ENCODE peak calls at places on chromosomes 11 and 22, in eight cellular contexts. One of them, this sample, is unnamed.

GRCh38 chr22:46929689-46930225 is 167.3 kb downstream of the TBC1D22A start:
- DNase-seq in choroid plexus epithelial cell: no peak
- DNase-seq in osteocyte: peak
- DNase-seq in Peyer's patch: no peak
- DNase-seq in epithelial cell of proximal tubule: peak
- DNase-seq in HTR-8/SVneo: no peak
- DNase-seq in stromal cell of bone marrow: no peak
- DNase-seq in lung: no peak
- DNase-seq in this sample: peak

GRCh38 chr22:46756097-46756496 is 6.4 kb upstream of the TBC1D22A start:
- DNase-seq in Peyer's patch: no peak
- DNase-seq in choroid plexus epithelial cell: no peak
- DNase-seq in lung: no peak
- DNase-seq in HTR-8/SVneo: no peak
- DNase-seq in epithelial cell of proximal tubule: no peak
- DNase-seq in osteocyte: no peak
- DNase-seq in stromal cell of bone marrow: no peak
- DNase-seq in this sample: no peak

GRCh38 chr22:38070250-38070921 is 13.2 kb downstream of the PICK1 start:
- DNase-seq in Peyer's patch: no peak
- DNase-seq in lung: no peak
- DNase-seq in stromal cell of bone marrow: no peak
- DNase-seq in epithelial cell of proximal tubule: no peak
- DNase-seq in osteocyte: no peak
- DNase-seq in HTR-8/SVneo: no peak
- DNase-seq in choroid plexus epithelial cell: no peak
- DNase-seq in this sample: no peak

GRCh38 chr11:37108436-37109204 is 510.6 kb upstream of the RAG2 start:
- DNase-seq in osteocyte: no peak
- DNase-seq in epithelial cell of proximal tubule: no peak
- DNase-seq in Peyer's patch: no peak
- DNase-seq in choroid plexus epithelial cell: peak
- DNase-seq in lung: no peak
- DNase-seq in stromal cell of bone marrow: no peak
- DNase-seq in HTR-8/SVneo: no peak
- DNase-seq in this sample: no peak

GRCh38 chr11:15194671-15195415 is 80.1 kb downstream of the INSC start:
- DNase-seq in Peyer's patch: no peak
- DNase-seq in epithelial cell of proximal tubule: peak
- DNase-seq in stromal cell of bone marrow: peak
- DNase-seq in choroid plexus epithelial cell: no peak
- DNase-seq in lung: no peak
- DNase-seq in osteocyte: no peak
- DNase-seq in HTR-8/SVneo: no peak
- DNase-seq in this sample: peak

GRCh38 chr11:3001496-3001895 is 9.4 kb upstream of the NAP1L4 start:
- DNase-seq in choroid plexus epithelial cell: no peak
- DNase-seq in osteocyte: no peak
- DNase-seq in epithelial cell of proximal tubule: no peak
- DNase-seq in Peyer's patch: no peak
- DNase-seq in stromal cell of bone marrow: no peak
- DNase-seq in HTR-8/SVneo: no peak
- DNase-seq in lung: no peak
- DNase-seq in this sample: no peak

GRCh38 chr11:10623797-10624761 is 55.6 kb upstream of the LYVE1 start:
- DNase-seq in osteocyte: no peak
- DNase-seq in lung: peak
- DNase-seq in Peyer's patch: no peak
- DNase-seq in stromal cell of bone marrow: no peak
- DNase-seq in epithelial cell of proximal tubule: no peak
- DNase-seq in choroid plexus epithelial cell: peak
- DNase-seq in HTR-8/SVneo: peak
- DNase-seq in this sample: peak

GRCh38 chr11:32829680-32830412 is at the start of gene PRRG4:
- DNase-seq in osteocyte: no peak
- DNase-seq in epithelial cell of proximal tubule: no peak
- DNase-seq in lung: peak
- DNase-seq in choroid plexus epithelial cell: peak
- DNase-seq in HTR-8/SVneo: peak
- DNase-seq in stromal cell of bone marrow: no peak
- DNase-seq in Peyer's patch: no peak
- DNase-seq in this sample: peak

GRCh38 chr22:50400931-50401330 is 57.8 kb downstream of the PPP6R2 start:
- DNase-seq in Peyer's patch: no peak
- DNase-seq in choroid plexus epithelial cell: no peak
- DNase-seq in lung: no peak
- DNase-seq in stromal cell of bone marrow: no peak
- DNase-seq in HTR-8/SVneo: no peak
- DNase-seq in osteocyte: no peak
- DNase-seq in epithelial cell of proximal tubule: no peak
- DNase-seq in this sample: no peak

GRCh38 chr11:12166299-12167092 is 56.1 kb downstream of the MICAL2 start:
- DNase-seq in HTR-8/SVneo: no peak
- DNase-seq in epithelial cell of proximal tubule: no peak
- DNase-seq in lung: no peak
- DNase-seq in choroid plexus epithelial cell: no peak
- DNase-seq in stromal cell of bone marrow: no peak
- DNase-seq in osteocyte: no peak
- DNase-seq in Peyer's patch: no peak
- DNase-seq in this sample: no peak

GRCh38 chr11:199782-200181 is 6.9 kb downstream of the SCGB1C1 start:
- DNase-seq in epithelial cell of proximal tubule: no peak
- DNase-seq in Peyer's patch: peak
- DNase-seq in osteocyte: peak
- DNase-seq in stromal cell of bone marrow: no peak
- DNase-seq in lung: peak
- DNase-seq in choroid plexus epithelial cell: no peak
- DNase-seq in HTR-8/SVneo: no peak
- DNase-seq in this sample: no peak

GRCh38 chr11:82225930-82226329 is 507.7 kb downstream of the FAM181B start:
- DNase-seq in osteocyte: no peak
- DNase-seq in choroid plexus epithelial cell: peak
- DNase-seq in epithelial cell of proximal tubule: no peak
- DNase-seq in lung: no peak
- DNase-seq in Peyer's patch: no peak
- DNase-seq in stromal cell of bone marrow: no peak
- DNase-seq in HTR-8/SVneo: no peak
- DNase-seq in this sample: no peak

GRCh38 chr11:130808541-130808940 is 107.7 kb downstream of the SNX19 start:
- DNase-seq in osteocyte: no peak
- DNase-seq in Peyer's patch: no peak
- DNase-seq in choroid plexus epithelial cell: no peak
- DNase-seq in HTR-8/SVneo: no peak
- DNase-seq in stromal cell of bone marrow: no peak
- DNase-seq in epithelial cell of proximal tubule: no peak
- DNase-seq in lung: no peak
- DNase-seq in this sample: no peak

GRCh38 chr11:70483077-70483861 is 84.9 kb downstream of the CTTN start:
- DNase-seq in Peyer's patch: no peak
- DNase-seq in lung: peak
- DNase-seq in osteocyte: no peak
- DNase-seq in epithelial cell of proximal tubule: peak
- DNase-seq in stromal cell of bone marrow: peak
- DNase-seq in choroid plexus epithelial cell: peak
- DNase-seq in HTR-8/SVneo: peak
- DNase-seq in this sample: peak

GRCh38 chr11:102266111-102266510 is 51.2 kb upstream of the BIRC3 start:
- DNase-seq in Peyer's patch: no peak
- DNase-seq in osteocyte: no peak
- DNase-seq in epithelial cell of proximal tubule: no peak
- DNase-seq in choroid plexus epithelial cell: no peak
- DNase-seq in stromal cell of bone marrow: no peak
- DNase-seq in lung: no peak
- DNase-seq in HTR-8/SVneo: no peak
- DNase-seq in this sample: no peak

GRCh38 chr11:112835556-112835955 is 125.7 kb upstream of the NCAM1 start:
- DNase-seq in Peyer's patch: no peak
- DNase-seq in osteocyte: no peak
- DNase-seq in epithelial cell of proximal tubule: no peak
- DNase-seq in lung: no peak
- DNase-seq in stromal cell of bone marrow: no peak
- DNase-seq in HTR-8/SVneo: no peak
- DNase-seq in choroid plexus epithelial cell: no peak
- DNase-seq in this sample: no peak

GRCh38 chr22:30601464-30601863 is 5.5 kb upstream of the TCN2 start:
- DNase-seq in epithelial cell of proximal tubule: no peak
- DNase-seq in stromal cell of bone marrow: no peak
- DNase-seq in osteocyte: no peak
- DNase-seq in Peyer's patch: no peak
- DNase-seq in lung: no peak
- DNase-seq in choroid plexus epithelial cell: no peak
- DNase-seq in HTR-8/SVneo: no peak
- DNase-seq in this sample: no peak

GRCh38 chr11:122317337-122317736 is 201.3 kb upstream of the BLID start:
- DNase-seq in HTR-8/SVneo: peak
- DNase-seq in epithelial cell of proximal tubule: no peak
- DNase-seq in osteocyte: no peak
- DNase-seq in Peyer's patch: no peak
- DNase-seq in stromal cell of bone marrow: no peak
- DNase-seq in lung: no peak
- DNase-seq in choroid plexus epithelial cell: peak
- DNase-seq in this sample: no peak

GRCh38 chr11:64796047-64796756 is 6.8 kb downstream of the MAP4K2 start:
- DNase-seq in lung: no peak
- DNase-seq in Peyer's patch: no peak
- DNase-seq in HTR-8/SVneo: no peak
- DNase-seq in epithelial cell of proximal tubule: no peak
- DNase-seq in choroid plexus epithelial cell: no peak
- DNase-seq in osteocyte: no peak
- DNase-seq in stromal cell of bone marrow: no peak
- DNase-seq in this sample: no peak

GRCh38 chr22:28986366-28986765 is 75.3 kb downstream of the C22orf31 start:
- DNase-seq in lung: no peak
- DNase-seq in choroid plexus epithelial cell: peak
- DNase-seq in Peyer's patch: no peak
- DNase-seq in stromal cell of bone marrow: no peak
- DNase-seq in osteocyte: no peak
- DNase-seq in HTR-8/SVneo: no peak
- DNase-seq in epithelial cell of proximal tubule: no peak
- DNase-seq in this sample: no peak

GRCh38 chr11:86978247-86978646 is 23.1 kb upstream of the FZD4 start:
- DNase-seq in HTR-8/SVneo: no peak
- DNase-seq in lung: no peak
- DNase-seq in osteocyte: no peak
- DNase-seq in epithelial cell of proximal tubule: no peak
- DNase-seq in Peyer's patch: no peak
- DNase-seq in choroid plexus epithelial cell: peak
- DNase-seq in stromal cell of bone marrow: no peak
- DNase-seq in this sample: no peak

GRCh38 chr11:117061256-117061655 is 37.0 kb downstream of the SIK3 start:
- DNase-seq in epithelial cell of proximal tubule: no peak
- DNase-seq in osteocyte: no peak
- DNase-seq in HTR-8/SVneo: no peak
- DNase-seq in Peyer's patch: no peak
- DNase-seq in stromal cell of bone marrow: no peak
- DNase-seq in choroid plexus epithelial cell: no peak
- DNase-seq in lung: no peak
- DNase-seq in this sample: no peak

GRCh38 chr11:2466869-2467694 is 22.3 kb downstream of the KCNQ1 start:
- DNase-seq in HTR-8/SVneo: no peak
- DNase-seq in lung: no peak
- DNase-seq in stromal cell of bone marrow: no peak
- DNase-seq in epithelial cell of proximal tubule: no peak
- DNase-seq in choroid plexus epithelial cell: no peak
- DNase-seq in Peyer's patch: peak
- DNase-seq in osteocyte: peak
- DNase-seq in this sample: no peak

GRCh38 chr22:21947040-21948014 is 5.3 kb downstream of the PPM1F start:
- DNase-seq in osteocyte: no peak
- DNase-seq in choroid plexus epithelial cell: peak
- DNase-seq in Peyer's patch: no peak
- DNase-seq in epithelial cell of proximal tubule: no peak
- DNase-seq in stromal cell of bone marrow: peak
- DNase-seq in lung: no peak
- DNase-seq in HTR-8/SVneo: no peak
- DNase-seq in this sample: peak

GRCh38 chr11:124194283-124194682 is 11.1 kb downstream of the OR10D3 start:
- DNase-seq in Peyer's patch: no peak
- DNase-seq in osteocyte: no peak
- DNase-seq in epithelial cell of proximal tubule: no peak
- DNase-seq in stromal cell of bone marrow: no peak
- DNase-seq in choroid plexus epithelial cell: no peak
- DNase-seq in HTR-8/SVneo: no peak
- DNase-seq in lung: no peak
- DNase-seq in this sample: no peak

GRCh38 chr22:44780876-44781275 is 28.5 kb downstream of the ARHGAP8 start:
- DNase-seq in Peyer's patch: no peak
- DNase-seq in stromal cell of bone marrow: no peak
- DNase-seq in choroid plexus epithelial cell: no peak
- DNase-seq in osteocyte: no peak
- DNase-seq in epithelial cell of proximal tubule: no peak
- DNase-seq in HTR-8/SVneo: no peak
- DNase-seq in lung: no peak
- DNase-seq in this sample: no peak

GRCh38 chr22:35448552-35448922 is 48.6 kb downstream of the MCM5 start:
- DNase-seq in osteocyte: no peak
- DNase-seq in epithelial cell of proximal tubule: no peak
- DNase-seq in stromal cell of bone marrow: no peak
- DNase-seq in choroid plexus epithelial cell: no peak
- DNase-seq in HTR-8/SVneo: no peak
- DNase-seq in Peyer's patch: no peak
- DNase-seq in lung: no peak
- DNase-seq in this sample: no peak

GRCh38 chr11:68796779-68797178 is 44.9 kb downstream of the CPT1A start:
- DNase-seq in osteocyte: no peak
- DNase-seq in choroid plexus epithelial cell: peak
- DNase-seq in HTR-8/SVneo: no peak
- DNase-seq in epithelial cell of proximal tubule: no peak
- DNase-seq in lung: no peak
- DNase-seq in Peyer's patch: no peak
- DNase-seq in stromal cell of bone marrow: no peak
- DNase-seq in this sample: no peak

GRCh38 chr11:7621090-7621489 is 52.2 kb downstream of the CYB5R2 start:
- DNase-seq in Peyer's patch: no peak
- DNase-seq in choroid plexus epithelial cell: no peak
- DNase-seq in epithelial cell of proximal tubule: no peak
- DNase-seq in HTR-8/SVneo: no peak
- DNase-seq in lung: no peak
- DNase-seq in osteocyte: no peak
- DNase-seq in stromal cell of bone marrow: no peak
- DNase-seq in this sample: no peak

GRCh38 chr22:24421428-24421931 is 5.9 kb upstream of the ADORA2A start:
- DNase-seq in Peyer's patch: no peak
- DNase-seq in epithelial cell of proximal tubule: no peak
- DNase-seq in HTR-8/SVneo: no peak
- DNase-seq in osteocyte: no peak
- DNase-seq in choroid plexus epithelial cell: no peak
- DNase-seq in stromal cell of bone marrow: no peak
- DNase-seq in lung: no peak
- DNase-seq in this sample: peak

GRCh38 chr11:72012897-72013721 is 14.4 kb downstream of the IL18BP start:
- DNase-seq in lung: peak
- DNase-seq in choroid plexus epithelial cell: peak
- DNase-seq in osteocyte: no peak
- DNase-seq in epithelial cell of proximal tubule: no peak
- DNase-seq in HTR-8/SVneo: no peak
- DNase-seq in stromal cell of bone marrow: peak
- DNase-seq in Peyer's patch: no peak
- DNase-seq in this sample: no peak

GRCh38 chr11:45025716-45026492 is 75.2 kb upstream of the TP53I11 start:
- DNase-seq in lung: no peak
- DNase-seq in choroid plexus epithelial cell: peak
- DNase-seq in Peyer's patch: peak
- DNase-seq in stromal cell of bone marrow: no peak
- DNase-seq in epithelial cell of proximal tubule: no peak
- DNase-seq in HTR-8/SVneo: no peak
- DNase-seq in osteocyte: no peak
- DNase-seq in this sample: no peak

GRCh38 chr11:3738241-3738640 is 59.1 kb downstream of the NUP98 start:
- DNase-seq in stromal cell of bone marrow: peak
- DNase-seq in HTR-8/SVneo: no peak
- DNase-seq in choroid plexus epithelial cell: peak
- DNase-seq in osteocyte: no peak
- DNase-seq in lung: no peak
- DNase-seq in epithelial cell of proximal tubule: no peak
- DNase-seq in Peyer's patch: no peak
- DNase-seq in this sample: no peak

GRCh38 chr22:37803195-37803635 is 4.5 kb upstream of the GCAT start:
- DNase-seq in HTR-8/SVneo: no peak
- DNase-seq in choroid plexus epithelial cell: no peak
- DNase-seq in lung: no peak
- DNase-seq in epithelial cell of proximal tubule: no peak
- DNase-seq in osteocyte: no peak
- DNase-seq in stromal cell of bone marrow: no peak
- DNase-seq in Peyer's patch: no peak
- DNase-seq in this sample: no peak